ENCODE peak calls at places on chromosomes 11 and 22, in ten cellular contexts. A is omental fat pad; C is activated CD4-positive, alpha-beta T cell treated with anti-CD3 and anti-CD28 coated beads, Interleukin-2, amount 50 U/mL, for 48 hours; V is GM23248; P is AG08396; N is pancreas; G is EH; K is T-helper 1 cell; Q is sigmoid colon; O is fibroblast of lung. S is an unnamed sample.

GRCh38 chr22:39309881-39310714 is 9.3 kb downstream of the RPL3 start:
- DNase-seq in A (no peak), C (peak), V (peak), P (no peak), N (no peak), G (peak), K (no peak), Q (no peak), O (peak), S (no peak)

GRCh38 chr11:117923773-117924172 is 5.4 kb downstream of the TMPRSS13 start:
- DNase-seq in A (no peak), C (no peak), V (peak), P (no peak), N (no peak), G (peak), K (no peak), Q (peak), O (no peak), S (no peak)

GRCh38 chr22:39522567-39523300 is 2.4 kb downstream of the ATF4 start:
- DNase-seq in A (no peak), C (peak), V (peak), P (peak), N (peak), G (peak), K (no peak), Q (peak), O (peak), S (peak)

GRCh38 chr22:27788889-27789288 is 12.7 kb downstream of the MN1 start:
- DNase-seq in A (no peak), C (no peak), V (no peak), P (no peak), N (no peak), G (no peak), K (no peak), Q (no peak), O (no peak), S (no peak)

GRCh38 chr11:47992959-47993820 is 12.8 kb downstream of the PTPRJ start:
- DNase-seq in A (no peak), C (no peak), V (peak), P (peak), N (no peak), G (peak), K (no peak), Q (no peak), O (peak), S (no peak)

GRCh38 chr11:76371170-76371569 is 9.8 kb downstream of the THAP12 start:
- DNase-seq in A (no peak), C (peak), V (peak), P (peak), N (no peak), G (peak), K (no peak), Q (no peak), O (peak), S (no peak)

GRCh38 chr22:30408388-30409101 is 11.7 kb downstream of the SEC14L2 start:
- DNase-seq in A (no peak), C (no peak), V (peak), P (peak), N (no peak), G (peak), K (no peak), Q (no peak), O (peak), S (no peak)

GRCh38 chr11:12731841-12732336 is 57.7 kb downstream of the TEAD1 start:
- DNase-seq in A (no peak), C (no peak), V (peak), P (no peak), N (no peak), G (peak), K (no peak), Q (no peak), O (no peak), S (no peak)

GRCh38 chr22:20239063-20239950 is 28.8 kb downstream of the RTN4R start:
- DNase-seq in A (no peak), C (no peak), V (peak), P (peak), N (no peak), G (peak), K (no peak), Q (no peak), O (no peak), S (no peak)

GRCh38 chr11:33829430-33830141 is 55.3 kb upstream of the FBXO3 start:
- DNase-seq in A (no peak), C (peak), V (peak), P (peak), N (no peak), G (peak), K (peak), Q (no peak), O (peak), S (peak)

GRCh38 chr11:82733444-82734119 is at the start of gene FAM181B:
- DNase-seq in A (no peak), C (peak), V (peak), P (peak), N (peak), G (no peak), K (peak), Q (peak), O (peak), S (peak)

GRCh38 chr11:12123177-12123576 is 12.8 kb downstream of the MICAL2 start:
- DNase-seq in A (no peak), C (no peak), V (peak), P (no peak), N (no peak), G (peak), K (no peak), Q (no peak), O (peak), S (no peak)

GRCh38 chr11:12258451-12258850 is 118.9 kb upstream of the PARVA start:
- DNase-seq in A (no peak), C (no peak), V (peak), P (no peak), N (no peak), G (peak), K (no peak), Q (no peak), O (no peak), S (no peak)

GRCh38 chr11:31986201-31986889 is 104.5 kb upstream of the RCN1 start:
- DNase-seq in A (no peak), C (no peak), V (peak), P (no peak), N (no peak), G (no peak), K (no peak), Q (no peak), O (no peak), S (no peak)

S was measured in NCI-H1436.